ENCODE peak calls at places on chromosome 2, in five cellular contexts. P is transverse colon, B is OCI-LY7, L is heart right ventricle, V is Peyer's patch. G is an unnamed sample.

GRCh38 chr2:231687133-231687852 is 21.0 kb upstream of the PTMA start:
- DNase-seq in P (peak), B (peak), L (peak), V (peak), G (peak)

GRCh38 chr2:44616616-44617266 is 255.0 kb downstream of the CAMKMT start:
- DNase-seq in P (no peak), B (peak), L (no peak), V (no peak), G (no peak)

GRCh38 chr2:229089806-229090205 is 181.3 kb downstream of the PID1 start:
- DNase-seq in P (no peak), B (no peak), L (no peak), V (no peak), G (no peak)

GRCh38 chr2:118913805-118914645 is 28.0 kb upstream of the MARCO start:
- DNase-seq in P (no peak), B (no peak), L (no peak), V (no peak), G (no peak)

GRCh38 chr2:30177861-30178465 is 31.2 kb downstream of the YPEL5 start:
- DNase-seq in P (no peak), B (no peak), L (no peak), V (no peak), G (no peak)

GRCh38 chr2:199011908-199012307 is 445.8 kb downstream of the SATB2 start:
- DNase-seq in P (no peak), B (no peak), L (no peak), V (no peak), G (no peak)

GRCh38 chr2:12928197-12928596 is 211.5 kb downstream of the TRIB2 start:
- DNase-seq in P (no peak), B (no peak), L (no peak), V (no peak), G (no peak)

GRCh38 chr2:235333076-235333475 is 160.8 kb upstream of the AGAP1 start:
- DNase-seq in P (no peak), B (no peak), L (no peak), V (no peak), G (no peak)

GRCh38 chr2:10954856-10955818 is 43.4 kb downstream of the KCNF1 start:
- DNase-seq in P (no peak), B (no peak), L (no peak), V (no peak), G (no peak)

GRCh38 chr2:120239488-120240287 is 13.0 kb upstream of the RALB start:
- DNase-seq in P (peak), B (no peak), L (no peak), V (no peak), G (peak)

GRCh38 chr2:185475868-185476267 is 262.7 kb upstream of the FSIP2 start:
- DNase-seq in P (no peak), B (no peak), L (no peak), V (no peak), G (no peak)

GRCh38 chr2:215428060-215428910 is 7.6 kb downstream of the FN1 start:
- DNase-seq in P (no peak), B (no peak), L (no peak), V (no peak), G (no peak)

GRCh38 chr2:100786297-100786658 is 33.7 kb upstream of the NPAS2 start:
- DNase-seq in P (peak), B (no peak), L (peak), V (no peak), G (no peak)

GRCh38 chr2:28956890-28957289 is 24.2 kb upstream of the TOGARAM2 start:
- DNase-seq in P (no peak), B (no peak), L (no peak), V (no peak), G (no peak)

GRCh38 chr2:151237422-151238012 is 24.1 kb downstream of the RBM43 start:
- DNase-seq in P (no peak), B (no peak), L (no peak), V (no peak), G (no peak)

GRCh38 chr2:47190188-47190818 is 35.2 kb upstream of the STPG4 start:
- DNase-seq in P (no peak), B (no peak), L (no peak), V (no peak), G (no peak)

GRCh38 chr2:134668821-134669220 is 50.0 kb downstream of the TMEM163 start:
- DNase-seq in P (peak), B (no peak), L (no peak), V (peak), G (no peak)

GRCh38 chr2:69067866-69068265 is 54.9 kb downstream of the ANTXR1 start:
- DNase-seq in P (no peak), B (no peak), L (no peak), V (no peak), G (no peak)

GRCh38 chr2:201774546-201774945 is 6.2 kb downstream of the ALS2 start:
- DNase-seq in P (no peak), B (no peak), L (no peak), V (no peak), G (no peak)

GRCh38 chr2:184004289-184004944 is 593.9 kb upstream of the ZNF804A start:
- DNase-seq in P (no peak), B (no peak), L (no peak), V (no peak), G (no peak)

GRCh38 chr2:207478572-207478971 is 51.2 kb upstream of the CREB1 start:
- DNase-seq in P (no peak), B (no peak), L (no peak), V (no peak), G (no peak)

DNA sequence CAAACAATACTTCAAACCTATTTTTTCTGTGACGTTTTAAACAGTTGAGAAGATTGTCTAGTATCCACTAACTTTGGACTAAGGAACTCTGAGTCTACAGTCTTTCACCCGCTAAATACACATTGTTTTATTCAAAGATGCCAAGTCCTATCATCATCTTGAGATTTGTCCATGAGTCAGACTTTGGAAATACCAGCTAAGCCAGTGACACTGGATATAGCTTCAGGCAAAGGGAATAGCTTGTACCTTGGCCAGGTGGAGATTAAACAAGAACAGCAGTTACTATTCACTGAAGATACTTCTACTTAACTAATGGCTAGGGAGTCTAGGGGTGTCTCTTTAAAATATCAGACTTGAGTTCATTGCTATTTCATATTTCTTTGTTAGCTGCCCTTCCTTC is 137.5 kb downstream of the COMMD1 start:
- DNase-seq in P (no peak), B (no peak), L (no peak), V (no peak), G (no peak)
- H3K27ac ChIP-seq in P (no peak), B (no peak), L (no peak), V (no peak), G (no peak)

GRCh38 chr2:105409717-105410116 is 10.9 kb upstream of the FHL2 start:
- DNase-seq in P (peak), B (no peak), L (peak), V (no peak), G (peak)

GRCh38 chr2:105407946-105408743 is 9.3 kb upstream of the FHL2 start:
- DNase-seq in P (no peak), B (no peak), L (no peak), V (no peak), G (no peak)

GRCh38 chr2:105412584-105412983 is 13.7 kb upstream of the FHL2 start:
- DNase-seq in P (no peak), B (no peak), L (no peak), V (no peak), G (no peak)

GRCh38 chr2:105411720-105412407 is 13.0 kb upstream of the FHL2 start:
- DNase-seq in P (no peak), B (no peak), L (no peak), V (no peak), G (no peak)

DNA sequence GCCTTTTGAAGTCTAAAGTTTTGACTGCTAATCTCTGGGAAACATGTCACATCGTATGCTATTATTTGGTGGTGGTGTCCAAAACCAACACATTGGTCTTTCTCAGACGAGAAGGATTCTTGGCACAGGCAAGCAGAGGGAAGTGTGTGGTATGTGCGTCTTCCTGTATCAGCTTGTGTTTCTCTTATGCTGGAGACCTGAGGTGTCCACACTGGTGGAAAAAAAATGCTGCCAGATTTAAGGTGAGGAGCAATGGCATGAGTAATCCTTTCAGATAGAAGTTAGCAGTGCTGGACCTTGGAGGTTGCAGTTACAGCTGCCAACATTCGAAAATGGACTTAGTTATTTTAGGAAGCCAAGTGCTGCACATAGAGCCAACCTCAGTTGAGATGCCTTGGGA is 11.7 kb upstream of the FHL2 start:
- DNase-seq in P (no peak), B (no peak), L (no peak), V (no peak), G (no peak)
- H3K27ac ChIP-seq in P (peak), B (no peak), L (peak), V (no peak), G (peak)

GRCh38 chr2:43020990-43021677 is 205.3 kb downstream of the ZFP36L2 start:
- DNase-seq in P (no peak), B (no peak), L (no peak), V (no peak), G (no peak)

GRCh38 chr2:43020296-43020695 is 206.1 kb downstream of the ZFP36L2 start:
- DNase-seq in P (no peak), B (no peak), L (no peak), V (no peak), G (no peak)

GRCh38 chr2:43019536-43020183 is 206.7 kb downstream of the ZFP36L2 start:
- DNase-seq in P (peak), B (no peak), L (no peak), V (no peak), G (no peak)

GRCh38 chr2:43019025-43019367 is 207.4 kb downstream of the ZFP36L2 start:
- DNase-seq in P (peak), B (no peak), L (no peak), V (no peak), G (peak)

DNA sequence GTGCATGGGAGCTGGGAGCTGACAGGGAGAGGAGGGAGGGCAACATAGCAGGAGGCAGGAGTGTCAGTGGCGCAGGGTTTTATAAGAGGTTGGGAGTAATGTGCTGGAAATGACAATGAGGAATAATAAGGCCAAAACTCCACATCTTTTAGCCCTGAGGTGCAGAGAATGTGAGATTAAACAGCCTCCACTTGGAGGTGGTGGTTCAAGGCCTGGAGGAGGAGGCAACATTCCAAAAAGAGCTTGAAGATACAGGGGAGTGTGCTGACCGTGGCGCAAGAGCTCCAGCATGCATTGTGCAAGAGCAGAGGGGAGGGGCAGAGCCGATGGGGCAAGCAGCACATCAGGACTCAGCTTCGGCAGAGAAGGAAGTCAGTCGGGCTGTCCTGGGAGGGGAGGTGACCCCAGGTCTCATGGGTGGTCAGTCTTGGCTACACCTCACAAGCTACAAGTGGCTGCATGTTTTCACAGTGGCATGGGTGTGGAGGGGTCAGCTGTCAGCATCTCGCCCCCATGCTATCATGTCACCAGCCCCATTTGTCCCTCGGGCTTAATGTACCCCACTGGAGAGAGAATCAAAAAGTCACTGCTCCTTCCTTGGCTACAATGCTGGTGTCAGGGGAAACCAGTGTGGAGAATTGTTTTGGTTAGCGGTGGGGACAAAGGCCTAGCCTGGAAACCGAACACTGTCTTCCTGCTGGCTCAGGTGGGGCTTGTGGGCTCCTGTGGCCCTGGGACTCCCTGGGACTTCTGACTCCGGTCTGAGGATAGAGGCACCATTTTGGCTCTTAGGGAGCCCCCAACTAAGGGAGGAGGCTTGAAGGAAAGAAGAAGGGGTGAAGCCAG is 208.0 kb downstream of the ZFP36L2 start:
- DNase-seq in P (peak), B (no peak), L (peak), V (peak), G (peak)
- H3K27ac ChIP-seq in P (peak), B (no peak), L (peak), V (peak), G (peak)

GRCh38 chr2:66641685-66642084 is 206.8 kb downstream of the MEIS1 start:
- DNase-seq in P (no peak), B (no peak), L (no peak), V (no peak), G (no peak)
- H3K27ac ChIP-seq in P (no peak), B (no peak), L (no peak), V (no peak), G (no peak)

GRCh38 chr2:240236217-240237111 is 96.0 kb upstream of the OTOS start:
- DNase-seq in P (no peak), B (no peak), L (peak), V (no peak), G (peak)
- H3K27ac ChIP-seq in P (peak), B (no peak), L (peak), V (peak), G (peak)

DNA sequence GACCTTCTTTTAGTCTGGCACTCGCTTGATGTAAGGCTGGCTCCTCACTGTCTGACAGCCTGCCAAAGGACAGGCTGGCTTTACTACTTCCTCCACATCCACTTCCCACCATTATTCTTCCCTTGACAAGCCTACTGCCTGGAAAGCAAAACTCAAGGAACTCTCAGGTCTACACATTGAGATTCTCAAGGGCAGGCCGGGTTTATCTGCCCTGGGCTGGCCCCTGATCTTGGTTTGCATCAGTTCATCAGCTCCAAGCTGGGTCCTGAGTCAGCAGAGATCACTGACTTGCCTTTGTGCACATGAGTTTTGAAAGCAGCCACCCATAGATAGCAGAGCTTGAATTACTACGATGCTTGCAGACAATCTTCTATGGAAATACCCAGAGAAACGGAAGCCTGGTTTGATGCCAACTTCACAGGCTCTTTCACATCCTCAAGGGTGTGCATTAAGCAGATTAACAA is 53.9 kb downstream of the KCTD18 start:
- DNase-seq in P (no peak), B (peak), L (no peak), V (peak), G (no peak)
- H3K27ac ChIP-seq in P (no peak), B (no peak), L (peak), V (no peak), G (no peak)